ENCODE peak calls at places on chromosomes 2 and 18, in seven cellular contexts. O is HTR-8/SVneo, N is NCI-H146, Q is sigmoid colon, M is hepatic stellate cell, V is cerebellum, H is activated T-cell treated with anti-CD3 and anti-CD28 coated beads for 4 hours. Z is an unnamed sample.

GRCh38 chr2:141557329-141558098 is 573.3 kb downstream of the LRP1B start:
- DNase-seq in O (peak; percentile 1), N (no peak), Q (no peak), M (peak; percentile 16), V (no peak), H (no peak), Z (no peak)

GRCh38 chr2:63903003-63903402 is 61.3 kb downstream of the UGP2 start:
- DNase-seq in O (no peak), N (no peak), Q (no peak), M (peak; percentile 3), V (no peak), H (no peak), Z (no peak)

GRCh38 chr2:53515435-53516332 is 251.9 kb upstream of the CHAC2 start:
- DNase-seq in O (peak; percentile 26), N (peak; percentile 16), Q (no peak), M (no peak), V (no peak), H (no peak), Z (no peak)

GRCh38 chr2:207067476-207067875 is 98.3 kb downstream of the KLF7 start:
- DNase-seq in O (no peak), N (no peak), Q (no peak), M (no peak), V (no peak), H (no peak), Z (no peak)

GRCh38 chr2:20475567-20475952 is 28.7 kb downstream of the RHOB start:
- DNase-seq in O (no peak), N (no peak), Q (no peak), M (no peak), V (no peak), H (no peak), Z (no peak)

GRCh38 chr2:9982891-9983290 is 31.4 kb downstream of the GRHL1 start:
- DNase-seq in O (no peak), N (no peak), Q (no peak), M (no peak), V (no peak), H (no peak), Z (no peak)

GRCh38 chr2:43609304-43609883 is 13.6 kb upstream of the THADA start:
- DNase-seq in O (peak; percentile 61), N (peak; percentile 65), Q (no peak), M (peak; percentile 25), V (peak; percentile 27), H (peak; percentile 7), Z (peak; percentile 35)

GRCh38 chr18:58314284-58314683 is 270.3 kb downstream of the NEDD4L start:
- DNase-seq in O (peak; percentile 71), N (no peak), Q (peak; percentile 83), M (peak; percentile 87), V (peak; percentile 75), H (no peak), Z (peak; percentile 63)

Z was measured in trophoblast cell.